ENCODE peak calls at places on chromosomes 6 and 20, in four cellular contexts. Y is fibroblast of lung, S is foreskin keratinocyte, O is RWPE1. B is an unnamed sample.

GRCh38 chr6:85464260-85464644 is 14.4 kb downstream of the NT5E start:
- DNase-seq in Y (peak), S (peak), O (peak), B (no peak)

GRCh38 chr6:144151010-144151727 is 852 bp downstream of the STX11 start:
- DNase-seq in Y (no peak), S (no peak), O (peak), B (peak)

GRCh38 chr6:107495196-107495643 is 5.3 kb downstream of the SOBP start:
- DNase-seq in Y (no peak), S (no peak), O (no peak), B (no peak)

GRCh38 chr6:22295145-22295544 is 1.7 kb downstream of the PRL start:
- DNase-seq in Y (no peak), S (no peak), O (no peak), B (no peak)

GRCh38 chr6:88637761-88638160 is 325.7 kb downstream of the RNGTT start:
- DNase-seq in Y (no peak), S (no peak), O (no peak), B (no peak)

GRCh38 chr6:110255356-110255755 is 75.1 kb downstream of the CDC40 start:
- DNase-seq in Y (peak), S (peak), O (peak), B (no peak)

GRCh38 chr6:138383776-138384175 is 6.1 kb downstream of the SMIM28 start:
- DNase-seq in Y (no peak), S (no peak), O (no peak), B (no peak)

GRCh38 chr6:35511980-35512379 is 716 bp downstream of the TULP1 start:
- DNase-seq in Y (no peak), S (no peak), O (no peak), B (peak)

GRCh38 chr20:62804632-62805364 is at the start of gene OGFR:
- DNase-seq in Y (peak), S (no peak), O (peak), B (peak)

GRCh38 chr6:170110201-170111140 is 180.4 kb downstream of the DLL1 start:
- DNase-seq in Y (no peak), S (no peak), O (no peak), B (peak)

GRCh38 chr6:144344651-144345050 is 59.5 kb downstream of the UTRN start:
- DNase-seq in Y (no peak), S (no peak), O (no peak), B (no peak)

GRCh38 chr6:28682542-28682941 is 156.9 kb downstream of the GPX5 start:
- DNase-seq in Y (no peak), S (no peak), O (no peak), B (no peak)
- H3K27ac ChIP-seq in Y (no peak), S (no peak), O (no peak), B (no peak)

GRCh38 chr6:136720045-136720760 is 72.1 kb downstream of the MAP3K5 start:
- DNase-seq in Y (no peak), S (no peak), O (no peak), B (no peak)
- H3K27ac ChIP-seq in Y (no peak), S (no peak), O (no peak), B (no peak)

DNA sequence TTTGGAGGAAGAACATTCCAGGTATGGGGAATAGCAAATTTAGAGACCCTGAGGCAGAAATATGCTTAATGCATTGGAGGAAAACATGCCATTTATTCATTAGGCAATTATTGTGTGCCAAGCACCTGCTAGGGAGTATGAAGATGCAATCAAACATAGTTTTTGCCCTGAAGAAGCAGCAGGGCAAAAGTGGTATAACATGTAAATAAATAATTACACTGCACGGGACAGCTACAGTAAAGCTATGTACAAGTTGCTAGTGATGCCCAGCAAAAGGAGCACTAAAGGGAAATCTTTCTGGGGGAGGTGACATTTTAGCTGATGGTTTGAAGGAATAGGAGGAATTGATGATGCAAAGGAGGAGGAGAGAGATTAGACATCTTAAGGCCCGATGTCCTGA is 626 bp upstream of the TJAP1 start:
- DNase-seq in Y (no peak), S (no peak), O (no peak), B (no peak)
- H3K27ac ChIP-seq in Y (peak), S (peak), O (no peak), B (no peak)

GRCh38 chr6:125338381-125338780 is 36.6 kb upstream of the HDDC2 start:
- DNase-seq in Y (no peak), S (no peak), O (no peak), B (no peak)

GRCh38 chr6:125341460-125341859 is 39.7 kb upstream of the HDDC2 start:
- DNase-seq in Y (no peak), S (no peak), O (no peak), B (no peak)

GRCh38 chr6:125340946-125341345 is 39.2 kb upstream of the HDDC2 start:
- DNase-seq in Y (no peak), S (no peak), O (no peak), B (no peak)

GRCh38 chr6:125340175-125340835 is 38.5 kb upstream of the HDDC2 start:
- DNase-seq in Y (no peak), S (no peak), O (no peak), B (no peak)
- H3K27ac ChIP-seq in Y (no peak), S (no peak), O (no peak), B (no peak)

GRCh38 chr6:148021715-148022114 is 320.9 kb upstream of the SASH1 start:
- DNase-seq in Y (no peak), S (no peak), O (no peak), B (peak)

GRCh38 chr6:148021135-148021534 is 321.5 kb upstream of the SASH1 start:
- DNase-seq in Y (no peak), S (no peak), O (no peak), B (no peak)

GRCh38 chr6:148016013-148016412 is 326.6 kb upstream of the SASH1 start:
- DNase-seq in Y (no peak), S (no peak), O (no peak), B (no peak)
- H3K27ac ChIP-seq in Y (no peak), S (no peak), O (no peak), B (no peak)

GRCh38 chr20:36805396-36805795 is 31.8 kb upstream of the DSN1 start:
- DNase-seq in Y (no peak), S (no peak), O (no peak), B (no peak)
- H3K27ac ChIP-seq in Y (no peak), S (no peak), O (peak), B (no peak)

B was measured in left lung.